ENCODE peak calls at places on chromosomes 2 and 18, in seven cellular contexts. One of them, this sample, is unnamed. For H3K36me3, the result is how much of the 10 kb centered on the place peaks cover.

GRCh38 chr2:10078704-10079191 is 1.5 kb downstream of the CYS1 start:
- DNase-seq in stomach: no peak
- DNase-seq in PC-9: no peak
- DNase-seq in lower lobe of right lung: no peak
- DNase-seq in body of pancreas: no peak
- DNase-seq in CD8-positive, alpha-beta T cell: no peak
- DNase-seq in neuronal stem cell: no peak
- DNase-seq in this sample: peak

GRCh38 chr2:235666240-235666781 is 172.5 kb downstream of the AGAP1 start:
- DNase-seq in neuronal stem cell: peak
- DNase-seq in stomach: no peak
- DNase-seq in CD8-positive, alpha-beta T cell: peak
- DNase-seq in lower lobe of right lung: no peak
- DNase-seq in PC-9: peak
- DNase-seq in body of pancreas: peak
- DNase-seq in this sample: peak

GRCh38 chr2:237429761-237430160 is 15.8 kb upstream of the COL6A3 start:
- DNase-seq in body of pancreas: peak
- DNase-seq in lower lobe of right lung: peak
- DNase-seq in PC-9: no peak
- DNase-seq in CD8-positive, alpha-beta T cell: peak
- DNase-seq in stomach: no peak
- DNase-seq in neuronal stem cell: no peak
- DNase-seq in this sample: no peak

GRCh38 chr2:196601430-196602306 is 37.8 kb upstream of the CCDC150 start:
- DNase-seq in PC-9: peak
- DNase-seq in neuronal stem cell: no peak
- DNase-seq in stomach: peak
- DNase-seq in CD8-positive, alpha-beta T cell: no peak
- DNase-seq in body of pancreas: no peak
- DNase-seq in lower lobe of right lung: no peak
- DNase-seq in this sample: peak

GRCh38 chr2:15302154-15302553 is 259.0 kb downstream of the NBAS start:
- DNase-seq in stomach: no peak
- DNase-seq in body of pancreas: no peak
- DNase-seq in PC-9: no peak
- DNase-seq in lower lobe of right lung: no peak
- DNase-seq in neuronal stem cell: no peak
- DNase-seq in CD8-positive, alpha-beta T cell: no peak
- DNase-seq in this sample: peak

GRCh38 chr2:176088048-176088936 is 4.2 kb upstream of the HOXD13 start:
- DNase-seq in lower lobe of right lung: peak
- DNase-seq in body of pancreas: peak
- DNase-seq in PC-9: peak
- DNase-seq in CD8-positive, alpha-beta T cell: no peak
- DNase-seq in stomach: peak
- DNase-seq in neuronal stem cell: no peak
- DNase-seq in this sample: no peak

GRCh38 chr2:150063950-150064549 is 423.4 kb downstream of the RND3 start:
- DNase-seq in body of pancreas: no peak
- DNase-seq in stomach: no peak
- DNase-seq in PC-9: no peak
- DNase-seq in neuronal stem cell: peak
- DNase-seq in CD8-positive, alpha-beta T cell: no peak
- DNase-seq in lower lobe of right lung: no peak
- DNase-seq in this sample: no peak

GRCh38 chr18:31736630-31737029 is 24.1 kb downstream of the SLC25A52 start:
- DNase-seq in PC-9: no peak
- DNase-seq in body of pancreas: no peak
- DNase-seq in CD8-positive, alpha-beta T cell: no peak
- DNase-seq in neuronal stem cell: no peak
- DNase-seq in lower lobe of right lung: no peak
- DNase-seq in stomach: no peak
- DNase-seq in this sample: no peak

GRCh38 chr2:6653281-6653750 is 212.4 kb downstream of the CMPK2 start:
- DNase-seq in PC-9: no peak
- DNase-seq in lower lobe of right lung: no peak
- DNase-seq in CD8-positive, alpha-beta T cell: no peak
- DNase-seq in neuronal stem cell: no peak
- DNase-seq in body of pancreas: no peak
- DNase-seq in stomach: no peak
- DNase-seq in this sample: no peak

GRCh38 chr2:22291074-22291473 is 1093.9 kb upstream of the KLHL29 start:
- DNase-seq in neuronal stem cell: no peak
- DNase-seq in PC-9: no peak
- DNase-seq in body of pancreas: no peak
- DNase-seq in stomach: no peak
- DNase-seq in CD8-positive, alpha-beta T cell: no peak
- DNase-seq in lower lobe of right lung: no peak
- DNase-seq in this sample: no peak

GRCh38 chr2:75466708-75467311 is 93.9 kb downstream of the EVA1A start:
- DNase-seq in body of pancreas: peak
- DNase-seq in neuronal stem cell: peak
- DNase-seq in PC-9: peak
- DNase-seq in CD8-positive, alpha-beta T cell: no peak
- DNase-seq in lower lobe of right lung: peak
- DNase-seq in stomach: peak
- DNase-seq in this sample: no peak

GRCh38 chr18:57776354-57776753 is 26.8 kb downstream of the ATP8B1 start:
- DNase-seq in stomach: no peak
- DNase-seq in CD8-positive, alpha-beta T cell: no peak
- DNase-seq in PC-9: no peak
- DNase-seq in neuronal stem cell: no peak
- DNase-seq in lower lobe of right lung: no peak
- DNase-seq in body of pancreas: no peak
- DNase-seq in this sample: no peak

DNA sequence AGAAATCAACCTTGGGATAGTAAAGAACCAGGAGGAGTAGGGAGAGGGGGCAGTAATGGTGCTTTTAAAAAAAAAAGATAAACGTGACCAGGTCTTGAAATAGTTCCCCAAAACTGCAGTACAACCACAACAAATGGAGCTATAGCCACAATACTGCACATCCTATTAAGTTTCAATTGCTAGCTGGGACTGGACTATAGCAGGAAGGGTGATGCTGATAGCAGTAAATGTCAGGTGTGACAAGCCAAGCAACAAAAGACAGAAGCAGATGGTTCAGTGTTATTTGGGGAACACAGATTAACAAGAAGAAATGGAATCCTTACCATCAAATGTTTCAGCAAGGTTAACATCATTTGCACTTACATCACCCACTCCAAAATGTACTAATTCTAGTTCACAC is 10.1 kb downstream of the RPS27A start:
- DNase-seq in lower lobe of right lung: no peak
- DNase-seq in stomach: no peak
- DNase-seq in PC-9: no peak
- DNase-seq in CD8-positive, alpha-beta T cell: no peak
- DNase-seq in neuronal stem cell: no peak
- DNase-seq in body of pancreas: no peak
- DNase-seq in this sample: no peak
- H3K36me3 ChIP-seq in lower lobe of right lung: half or more
- H3K36me3 ChIP-seq in stomach: half or more
- H3K36me3 ChIP-seq in PC-9: under half
- H3K36me3 ChIP-seq in CD8-positive, alpha-beta T cell: under half
- H3K36me3 ChIP-seq in neuronal stem cell: half or more
- H3K36me3 ChIP-seq in body of pancreas: under half
- H3K36me3 ChIP-seq in this sample: under half

DNA sequence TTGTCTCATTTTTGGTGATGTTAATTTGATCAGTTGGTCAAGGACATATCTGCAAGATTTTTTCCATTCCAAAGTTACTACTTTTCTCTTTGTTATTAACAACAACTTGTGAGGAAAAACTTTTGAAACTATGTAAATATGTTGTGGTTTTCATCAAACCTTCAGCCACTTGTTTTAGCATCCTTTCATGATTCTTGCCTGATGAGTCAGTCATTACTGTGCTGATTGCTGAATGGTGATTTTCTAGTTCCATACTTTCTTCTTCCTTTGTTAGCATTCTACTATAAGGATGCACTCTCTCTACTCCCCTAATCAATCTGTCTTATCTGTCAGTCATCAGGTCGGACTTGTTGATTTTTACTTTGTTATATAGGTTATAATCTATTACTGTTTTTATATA is 10.9 kb downstream of the TMEM87B start:
- DNase-seq in PC-9: no peak
- DNase-seq in body of pancreas: no peak
- DNase-seq in lower lobe of right lung: no peak
- DNase-seq in stomach: no peak
- DNase-seq in neuronal stem cell: no peak
- DNase-seq in CD8-positive, alpha-beta T cell: no peak
- DNase-seq in this sample: peak
- H3K36me3 ChIP-seq in PC-9: half or more
- H3K36me3 ChIP-seq in body of pancreas: under half
- H3K36me3 ChIP-seq in lower lobe of right lung: half or more
- H3K36me3 ChIP-seq in stomach: half or more
- H3K36me3 ChIP-seq in neuronal stem cell: half or more
- H3K36me3 ChIP-seq in CD8-positive, alpha-beta T cell: under half
- H3K36me3 ChIP-seq in this sample: under half

GRCh38 chr2:112607680-112608438 is 23.4 kb downstream of the CHCHD5 start:
- DNase-seq in PC-9: no peak
- DNase-seq in stomach: no peak
- DNase-seq in neuronal stem cell: no peak
- DNase-seq in body of pancreas: peak
- DNase-seq in lower lobe of right lung: no peak
- DNase-seq in CD8-positive, alpha-beta T cell: no peak
- DNase-seq in this sample: no peak
- H3K36me3 ChIP-seq in PC-9: under half
- H3K36me3 ChIP-seq in stomach: under half
- H3K36me3 ChIP-seq in neuronal stem cell: under half
- H3K36me3 ChIP-seq in body of pancreas: under half
- H3K36me3 ChIP-seq in lower lobe of right lung: under half
- H3K36me3 ChIP-seq in CD8-positive, alpha-beta T cell: under half
- H3K36me3 ChIP-seq in this sample: under half

GRCh38 chr18:47930844-47931706 is 616 bp upstream of the SMAD2 start:
- DNase-seq in neuronal stem cell: peak
- DNase-seq in PC-9: peak
- DNase-seq in CD8-positive, alpha-beta T cell: peak
- DNase-seq in lower lobe of right lung: peak
- DNase-seq in body of pancreas: peak
- DNase-seq in stomach: peak
- DNase-seq in this sample: peak

GRCh38 chr18:47932603-47933002 is 2.1 kb upstream of the SMAD2 start:
- DNase-seq in CD8-positive, alpha-beta T cell: no peak
- DNase-seq in neuronal stem cell: no peak
- DNase-seq in body of pancreas: peak
- DNase-seq in PC-9: no peak
- DNase-seq in lower lobe of right lung: no peak
- DNase-seq in stomach: no peak
- DNase-seq in this sample: no peak

GRCh38 chr18:47930086-47930843 is at the start of gene SMAD2:
- DNase-seq in neuronal stem cell: peak
- DNase-seq in body of pancreas: peak
- DNase-seq in CD8-positive, alpha-beta T cell: peak
- DNase-seq in lower lobe of right lung: peak
- DNase-seq in stomach: peak
- DNase-seq in PC-9: peak
- DNase-seq in this sample: peak

GRCh38 chr18:47931707-47932103 is 1.2 kb upstream of the SMAD2 start:
- DNase-seq in body of pancreas: peak
- DNase-seq in stomach: peak
- DNase-seq in CD8-positive, alpha-beta T cell: peak
- DNase-seq in neuronal stem cell: no peak
- DNase-seq in PC-9: peak
- DNase-seq in lower lobe of right lung: no peak
- DNase-seq in this sample: no peak

DNA sequence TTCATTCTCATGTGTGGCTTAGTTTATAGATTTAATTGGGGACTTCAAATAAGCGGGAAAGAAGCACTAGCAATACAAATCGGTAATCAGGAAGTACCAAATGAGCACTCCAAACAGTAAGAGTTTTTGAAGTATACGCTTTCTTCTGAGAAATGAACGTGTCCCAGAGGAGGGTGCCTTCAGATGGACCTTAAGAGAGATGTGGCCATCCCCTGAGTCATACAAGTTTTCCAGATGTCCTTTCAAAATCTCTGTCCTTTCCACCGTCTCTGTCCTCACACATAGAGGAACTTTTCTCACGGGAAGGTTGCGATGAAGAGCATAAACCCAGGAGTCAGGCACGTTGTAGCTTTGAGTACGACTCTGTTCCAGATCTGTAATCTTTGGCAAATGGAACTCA is 1.7 kb upstream of the SMAD2 start:
- DNase-seq in PC-9: no peak
- DNase-seq in CD8-positive, alpha-beta T cell: no peak
- DNase-seq in neuronal stem cell: no peak
- DNase-seq in stomach: no peak
- DNase-seq in lower lobe of right lung: no peak
- DNase-seq in body of pancreas: no peak
- DNase-seq in this sample: no peak
- H3K36me3 ChIP-seq in PC-9: under half
- H3K36me3 ChIP-seq in CD8-positive, alpha-beta T cell: under half
- H3K36me3 ChIP-seq in neuronal stem cell: under half
- H3K36me3 ChIP-seq in stomach: under half
- H3K36me3 ChIP-seq in lower lobe of right lung: under half
- H3K36me3 ChIP-seq in body of pancreas: under half
- H3K36me3 ChIP-seq in this sample: under half